ENCODE peak calls at places on chromosomes 12 and 14, in five cellular contexts. One of them, this sample, is unnamed.

GRCh38 chr14:92560106-92560865 is 46.7 kb downstream of the RIN3 start:
- DNase-seq in stimulated activated CD8-positive, alpha-beta memory T cell treated with anti-CD3 and anti-CD28 coated beads, Interleukin-15, amount 100 ng/mL, for 24 hours: no peak
- DNase-seq in HCEC 1CT: no peak
- DNase-seq in stimulated activated naive B cell treated with anti-CD40 and anti-IgM and Interleukin-4, amounts not matched to agents 10 μg/mL and 1 μg/mL and 100 μg/mL, for 72 hours: no peak
- DNase-seq in activated T-helper 1 cell treated with anti-CD3 and anti-CD28 coated beads, Interleukin-12 subunit alpha, Interleukin-12 subunit beta, Interleukin-2, Interleukin-4 antibody, amounts not matched to agents 30 ng/mL and 10 ng/mL and 1 ng/mL, durations not matched to agents 14 hours and 24 hours and 36 hours: no peak
- DNase-seq in this sample: no peak

GRCh38 chr12:96223411-96224218 is 29.4 kb downstream of the ELK3 start:
- DNase-seq in activated T-helper 1 cell treated with anti-CD3 and anti-CD28 coated beads, Interleukin-12 subunit alpha, Interleukin-12 subunit beta, Interleukin-2, Interleukin-4 antibody, amounts not matched to agents 30 ng/mL and 10 ng/mL and 1 ng/mL, durations not matched to agents 14 hours and 24 hours and 36 hours: no peak
- DNase-seq in stimulated activated CD8-positive, alpha-beta memory T cell treated with anti-CD3 and anti-CD28 coated beads, Interleukin-15, amount 100 ng/mL, for 24 hours: no peak
- DNase-seq in HCEC 1CT: no peak
- DNase-seq in stimulated activated naive B cell treated with anti-CD40 and anti-IgM and Interleukin-4, amounts not matched to agents 10 μg/mL and 1 μg/mL and 100 μg/mL, for 72 hours: peak; percentile 29
- DNase-seq in this sample: no peak

GRCh38 chr12:80059875-80060274 is 39.5 kb upstream of the OTOGL start:
- DNase-seq in stimulated activated CD8-positive, alpha-beta memory T cell treated with anti-CD3 and anti-CD28 coated beads, Interleukin-15, amount 100 ng/mL, for 24 hours: no peak
- DNase-seq in HCEC 1CT: no peak
- DNase-seq in activated T-helper 1 cell treated with anti-CD3 and anti-CD28 coated beads, Interleukin-12 subunit alpha, Interleukin-12 subunit beta, Interleukin-2, Interleukin-4 antibody, amounts not matched to agents 30 ng/mL and 10 ng/mL and 1 ng/mL, durations not matched to agents 14 hours and 24 hours and 36 hours: no peak
- DNase-seq in stimulated activated naive B cell treated with anti-CD40 and anti-IgM and Interleukin-4, amounts not matched to agents 10 μg/mL and 1 μg/mL and 100 μg/mL, for 72 hours: no peak
- DNase-seq in this sample: no peak

GRCh38 chr12:89351489-89352241 is 636 bp downstream of the DUSP6 start:
- DNase-seq in activated T-helper 1 cell treated with anti-CD3 and anti-CD28 coated beads, Interleukin-12 subunit alpha, Interleukin-12 subunit beta, Interleukin-2, Interleukin-4 antibody, amounts not matched to agents 30 ng/mL and 10 ng/mL and 1 ng/mL, durations not matched to agents 14 hours and 24 hours and 36 hours: peak; percentile 37
- DNase-seq in stimulated activated naive B cell treated with anti-CD40 and anti-IgM and Interleukin-4, amounts not matched to agents 10 μg/mL and 1 μg/mL and 100 μg/mL, for 72 hours: no peak
- DNase-seq in HCEC 1CT: peak; percentile 35
- DNase-seq in stimulated activated CD8-positive, alpha-beta memory T cell treated with anti-CD3 and anti-CD28 coated beads, Interleukin-15, amount 100 ng/mL, for 24 hours: peak; percentile 17
- DNase-seq in this sample: no peak

GRCh38 chr14:78327426-78328210 is 157.4 kb downstream of the NRXN3 start:
- DNase-seq in HCEC 1CT: peak; percentile 59
- DNase-seq in stimulated activated CD8-positive, alpha-beta memory T cell treated with anti-CD3 and anti-CD28 coated beads, Interleukin-15, amount 100 ng/mL, for 24 hours: no peak
- DNase-seq in activated T-helper 1 cell treated with anti-CD3 and anti-CD28 coated beads, Interleukin-12 subunit alpha, Interleukin-12 subunit beta, Interleukin-2, Interleukin-4 antibody, amounts not matched to agents 30 ng/mL and 10 ng/mL and 1 ng/mL, durations not matched to agents 14 hours and 24 hours and 36 hours: no peak
- DNase-seq in stimulated activated naive B cell treated with anti-CD40 and anti-IgM and Interleukin-4, amounts not matched to agents 10 μg/mL and 1 μg/mL and 100 μg/mL, for 72 hours: no peak
- DNase-seq in this sample: no peak

GRCh38 chr12:109586385-109587296 is 13.0 kb downstream of the MVK start:
- DNase-seq in stimulated activated naive B cell treated with anti-CD40 and anti-IgM and Interleukin-4, amounts not matched to agents 10 μg/mL and 1 μg/mL and 100 μg/mL, for 72 hours: no peak
- DNase-seq in HCEC 1CT: no peak
- DNase-seq in stimulated activated CD8-positive, alpha-beta memory T cell treated with anti-CD3 and anti-CD28 coated beads, Interleukin-15, amount 100 ng/mL, for 24 hours: no peak
- DNase-seq in activated T-helper 1 cell treated with anti-CD3 and anti-CD28 coated beads, Interleukin-12 subunit alpha, Interleukin-12 subunit beta, Interleukin-2, Interleukin-4 antibody, amounts not matched to agents 30 ng/mL and 10 ng/mL and 1 ng/mL, durations not matched to agents 14 hours and 24 hours and 36 hours: no peak
- DNase-seq in this sample: no peak

GRCh38 chr12:109467978-109468676 is 9.0 kb downstream of the KCTD10 start:
- DNase-seq in activated T-helper 1 cell treated with anti-CD3 and anti-CD28 coated beads, Interleukin-12 subunit alpha, Interleukin-12 subunit beta, Interleukin-2, Interleukin-4 antibody, amounts not matched to agents 30 ng/mL and 10 ng/mL and 1 ng/mL, durations not matched to agents 14 hours and 24 hours and 36 hours: no peak
- DNase-seq in stimulated activated naive B cell treated with anti-CD40 and anti-IgM and Interleukin-4, amounts not matched to agents 10 μg/mL and 1 μg/mL and 100 μg/mL, for 72 hours: no peak
- DNase-seq in stimulated activated CD8-positive, alpha-beta memory T cell treated with anti-CD3 and anti-CD28 coated beads, Interleukin-15, amount 100 ng/mL, for 24 hours: no peak
- DNase-seq in HCEC 1CT: no peak
- DNase-seq in this sample: no peak

GRCh38 chr12:23708185-23708837 is 241.2 kb downstream of the SOX5 start:
- DNase-seq in HCEC 1CT: no peak
- DNase-seq in activated T-helper 1 cell treated with anti-CD3 and anti-CD28 coated beads, Interleukin-12 subunit alpha, Interleukin-12 subunit beta, Interleukin-2, Interleukin-4 antibody, amounts not matched to agents 30 ng/mL and 10 ng/mL and 1 ng/mL, durations not matched to agents 14 hours and 24 hours and 36 hours: no peak
- DNase-seq in stimulated activated CD8-positive, alpha-beta memory T cell treated with anti-CD3 and anti-CD28 coated beads, Interleukin-15, amount 100 ng/mL, for 24 hours: no peak
- DNase-seq in stimulated activated naive B cell treated with anti-CD40 and anti-IgM and Interleukin-4, amounts not matched to agents 10 μg/mL and 1 μg/mL and 100 μg/mL, for 72 hours: no peak
- DNase-seq in this sample: no peak

GRCh38 chr12:122991623-122992275 is 11.3 kb downstream of the ARL6IP4 start:
- DNase-seq in stimulated activated naive B cell treated with anti-CD40 and anti-IgM and Interleukin-4, amounts not matched to agents 10 μg/mL and 1 μg/mL and 100 μg/mL, for 72 hours: no peak
- DNase-seq in stimulated activated CD8-positive, alpha-beta memory T cell treated with anti-CD3 and anti-CD28 coated beads, Interleukin-15, amount 100 ng/mL, for 24 hours: no peak
- DNase-seq in activated T-helper 1 cell treated with anti-CD3 and anti-CD28 coated beads, Interleukin-12 subunit alpha, Interleukin-12 subunit beta, Interleukin-2, Interleukin-4 antibody, amounts not matched to agents 30 ng/mL and 10 ng/mL and 1 ng/mL, durations not matched to agents 14 hours and 24 hours and 36 hours: no peak
- DNase-seq in HCEC 1CT: no peak
- DNase-seq in this sample: no peak

GRCh38 chr14:94132285-94132887 is 3.0 kb upstream of the IFI27L2 start:
- DNase-seq in activated T-helper 1 cell treated with anti-CD3 and anti-CD28 coated beads, Interleukin-12 subunit alpha, Interleukin-12 subunit beta, Interleukin-2, Interleukin-4 antibody, amounts not matched to agents 30 ng/mL and 10 ng/mL and 1 ng/mL, durations not matched to agents 14 hours and 24 hours and 36 hours: peak; percentile 51
- DNase-seq in HCEC 1CT: peak; percentile 59
- DNase-seq in stimulated activated naive B cell treated with anti-CD40 and anti-IgM and Interleukin-4, amounts not matched to agents 10 μg/mL and 1 μg/mL and 100 μg/mL, for 72 hours: peak; percentile 41
- DNase-seq in stimulated activated CD8-positive, alpha-beta memory T cell treated with anti-CD3 and anti-CD28 coated beads, Interleukin-15, amount 100 ng/mL, for 24 hours: no peak
- DNase-seq in this sample: peak; percentile 52

GRCh38 chr12:67764946-67765619 is 116.5 kb downstream of the DYRK2 start:
- DNase-seq in stimulated activated CD8-positive, alpha-beta memory T cell treated with anti-CD3 and anti-CD28 coated beads, Interleukin-15, amount 100 ng/mL, for 24 hours: no peak
- DNase-seq in HCEC 1CT: no peak
- DNase-seq in stimulated activated naive B cell treated with anti-CD40 and anti-IgM and Interleukin-4, amounts not matched to agents 10 μg/mL and 1 μg/mL and 100 μg/mL, for 72 hours: no peak
- DNase-seq in activated T-helper 1 cell treated with anti-CD3 and anti-CD28 coated beads, Interleukin-12 subunit alpha, Interleukin-12 subunit beta, Interleukin-2, Interleukin-4 antibody, amounts not matched to agents 30 ng/mL and 10 ng/mL and 1 ng/mL, durations not matched to agents 14 hours and 24 hours and 36 hours: no peak
- DNase-seq in this sample: no peak

GRCh38 chr12:131604146-131604844 is 106.6 kb upstream of the SFSWAP start:
- DNase-seq in stimulated activated naive B cell treated with anti-CD40 and anti-IgM and Interleukin-4, amounts not matched to agents 10 μg/mL and 1 μg/mL and 100 μg/mL, for 72 hours: no peak
- DNase-seq in activated T-helper 1 cell treated with anti-CD3 and anti-CD28 coated beads, Interleukin-12 subunit alpha, Interleukin-12 subunit beta, Interleukin-2, Interleukin-4 antibody, amounts not matched to agents 30 ng/mL and 10 ng/mL and 1 ng/mL, durations not matched to agents 14 hours and 24 hours and 36 hours: peak; percentile 47
- DNase-seq in HCEC 1CT: no peak
- DNase-seq in stimulated activated CD8-positive, alpha-beta memory T cell treated with anti-CD3 and anti-CD28 coated beads, Interleukin-15, amount 100 ng/mL, for 24 hours: no peak
- DNase-seq in this sample: no peak